ENCODE peak calls at places on chromosomes 4 and X, in four cellular contexts. K, T, X and P are unnamed samples.
A peak's percentile ranks its signal among the peaks of the same experiment; 100 is the strongest.

GRCh38 chr4:14856076-14856926 is 146.0 kb upstream of the CPEB2 start:
- DNase-seq in T (peak; percentile 89), X (peak; percentile 100), K (peak; percentile 86), P (peak; percentile 78)

GRCh38 chr4:73869130-73870055 is at the start of gene CXCL1:
- DNase-seq in X (peak; percentile 66), K (no peak), T (peak; percentile 54), P (no peak)

GRCh38 chr4:155403886-155404285 is 27.1 kb upstream of the MAP9 start:
- DNase-seq in T (peak; percentile 47), K (peak; percentile 36), X (peak; percentile 23), P (peak; percentile 64)

GRCh38 chr4:34973632-34974312 is 1270.5 kb downstream of the ARAP2 start:
- DNase-seq in T (no peak), X (no peak), K (no peak), P (no peak)

GRCh38 chr4:134634301-134634700 is 432.7 kb upstream of the PABPC4L start:
- DNase-seq in X (no peak), T (no peak), K (no peak), P (peak; percentile 2)

GRCh38 chr4:41145571-41146078 is 68.7 kb downstream of the APBB2 start:
- DNase-seq in K (no peak), X (peak; percentile 48), T (no peak), P (no peak)

GRCh38 chr4:87465739-87466366 is 43.5 kb downstream of the NUDT9 start:
- DNase-seq in X (peak; percentile 17), T (peak; percentile 55), K (peak; percentile 38), P (peak; percentile 29)

GRCh38 chrX:26851981-26852380 is 611.2 kb downstream of the PPP4R3C start:
- DNase-seq in X (peak; percentile 10), K (peak; percentile 23), T (peak; percentile 26), P (no peak)

GRCh38 chr4:21948347-21949072 is at the start of gene KCNIP4:
- DNase-seq in X (peak; percentile 34), K (no peak), T (peak; percentile 63), P (peak; percentile 7)

GRCh38 chr4:158428242-158428641 is 93.4 kb upstream of the RXFP1 start:
- DNase-seq in K (no peak), X (peak; percentile 8), T (no peak), P (no peak)

GRCh38 chr4:187612211-187612780 is 383.3 kb upstream of the ZFP42 start:
- DNase-seq in T (no peak), K (no peak), X (no peak), P (peak; percentile 73)

GRCh38 chr4:168931215-168931650 is 78.8 kb downstream of the CBR4 start:
- DNase-seq in T (no peak), K (no peak), X (no peak), P (no peak)

GRCh38 chr4:81404294-81404693 is 67.4 kb downstream of the RASGEF1B start:
- DNase-seq in T (no peak), X (no peak), K (no peak), P (no peak)

GRCh38 chr4:110270492-110271197 is 72.2 kb upstream of the ELOVL6 start:
- DNase-seq in K (no peak), X (peak; percentile 29), T (no peak), P (no peak)

GRCh38 chr4:108359130-108359709 is 190.5 kb upstream of the LEF1 start:
- DNase-seq in K (no peak), T (no peak), X (no peak), P (no peak)

GRCh38 chr4:15003441-15003890 is 1.2 kb downstream of the CPEB2 start:
- DNase-seq in K (no peak), T (peak; percentile 82), X (peak; percentile 41), P (peak; percentile 68)

GRCh38 chr4:16289872-16290554 is 63.7 kb upstream of the TAPT1 start:
- DNase-seq in T (peak; percentile 51), X (no peak), K (peak; percentile 7), P (peak; percentile 86)

GRCh38 chrX:53184836-53185235 is 40.2 kb downstream of the KDM5C start:
- DNase-seq in X (peak; percentile 51), K (no peak), T (no peak), P (no peak)

GRCh38 chrX:148380614-148381561 is 119.5 kb upstream of the AFF2 start:
- DNase-seq in K (no peak), X (peak; percentile 2), T (peak; percentile 19), P (no peak)

GRCh38 chr4:77669911-77670590 is 64.4 kb downstream of the CXCL13 start:
- DNase-seq in K (no peak), X (no peak), T (peak; percentile 34), P (no peak)

GRCh38 chr4:6657242-6658203 is 17.0 kb downstream of the MRFAP1 start:
- DNase-seq in K (no peak), X (no peak), T (no peak), P (no peak)

GRCh38 chr4:138401330-138401729 is 159.2 kb upstream of the SLC7A11 start:
- DNase-seq in K (no peak), T (peak; percentile 6), X (no peak), P (no peak)

GRCh38 chr4:7964459-7964858 is 24.8 kb upstream of the AFAP1 start:
- DNase-seq in K (no peak), T (no peak), X (no peak), P (no peak)

GRCh38 chr4:52343595-52343994 is 292.5 kb downstream of the SPATA18 start:
- DNase-seq in T (no peak), K (no peak), X (no peak), P (no peak)

GRCh38 chrX:30653415-30654131 is at the start of gene GK:
- DNase-seq in T (peak; percentile 25), K (no peak), X (peak; percentile 12), P (peak; percentile 2)

GRCh38 chr4:76188557-76188956 is 25.1 kb downstream of the SCARB2 start:
- DNase-seq in T (no peak), K (no peak), X (no peak), P (no peak)

GRCh38 chr4:95522682-95523410 is 25.9 kb downstream of the UNC5C start:
- DNase-seq in T (no peak), K (no peak), X (no peak), P (no peak)

GRCh38 chrX:12903646-12904045 is 2.8 kb upstream of the TLR8 start:
- DNase-seq in X (no peak), K (no peak), T (peak; percentile 7), P (no peak)

GRCh38 chr4:34046580-34046979 is 2197.7 kb downstream of the ARAP2 start:
- DNase-seq in T (peak; percentile 13), X (peak; percentile 79), K (peak; percentile 15), P (no peak)

GRCh38 chr4:174120446-174121142 is 162.9 kb downstream of the FBXO8 start:
- DNase-seq in K (peak; percentile 66), X (peak; percentile 50), T (peak; percentile 72), P (peak; percentile 92)

GRCh38 chr4:6568689-6569332 is 6.2 kb upstream of the MAN2B2 start:
- DNase-seq in T (no peak), X (peak; percentile 74), K (peak; percentile 73), P (peak; percentile 73)

GRCh38 chr4:94892051-94892450 is 134.3 kb downstream of the BMPR1B start:
- DNase-seq in K (no peak), X (no peak), T (no peak), P (peak; percentile 7)

GRCh38 chr4:113756005-113756410 is 5.5 kb downstream of the CAMK2D start:
- DNase-seq in K (no peak), X (peak; percentile 74), T (no peak), P (peak; percentile 95)

GRCh38 chrX:130555341-130555740 is 153.6 kb downstream of the RBMX2 start:
- DNase-seq in K (no peak), T (no peak), X (no peak), P (no peak)

GRCh38 chrX:109537324-109537665 is 651 bp downstream of the NXT2 start:
- DNase-seq in K (no peak), X (peak; percentile 84), T (peak; percentile 71), P (no peak)

DNA sequence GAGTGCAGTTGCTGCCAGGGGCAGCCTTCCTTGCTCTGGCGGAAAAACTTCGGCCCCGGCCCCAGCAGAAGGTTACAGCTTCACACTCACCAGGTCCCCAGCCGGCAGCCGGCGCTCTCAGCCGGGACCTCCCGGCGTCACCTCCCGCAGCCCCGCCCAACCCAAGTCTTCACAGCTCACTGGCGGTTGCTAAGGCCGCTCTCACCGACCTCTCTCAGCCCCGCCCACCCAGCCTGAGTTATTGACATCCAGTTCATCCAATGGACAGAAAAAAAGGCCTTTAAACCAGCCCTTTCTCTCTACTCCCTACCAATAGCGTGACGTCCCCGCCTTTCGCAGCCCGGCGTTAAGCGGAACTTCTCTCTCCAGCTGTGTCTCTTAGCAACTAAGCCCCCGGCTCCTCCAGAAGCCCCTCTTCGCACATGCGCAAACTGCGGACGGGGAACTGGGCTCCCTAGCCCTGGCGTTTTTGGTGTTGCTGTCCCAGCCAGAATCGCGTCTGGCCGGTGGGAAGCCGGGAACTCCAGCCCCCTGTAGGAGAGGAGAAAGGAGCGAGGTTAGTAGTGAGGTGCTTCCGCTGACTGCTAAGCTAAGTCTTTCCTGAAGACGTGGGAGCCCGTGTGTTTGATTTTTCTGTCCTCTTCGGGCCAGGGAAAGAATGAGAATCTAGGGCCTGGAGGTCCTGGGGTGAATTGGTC is at the start of gene BBS12:
- DNase-seq in T (peak; percentile 99), X (peak; percentile 99), K (peak; percentile 98), P (peak; percentile 100)
- TF ChIP-seq CTCF in T (peak; percentile 53), X (peak; percentile 62), K (peak; percentile 38), P (peak; percentile 59)

DNA sequence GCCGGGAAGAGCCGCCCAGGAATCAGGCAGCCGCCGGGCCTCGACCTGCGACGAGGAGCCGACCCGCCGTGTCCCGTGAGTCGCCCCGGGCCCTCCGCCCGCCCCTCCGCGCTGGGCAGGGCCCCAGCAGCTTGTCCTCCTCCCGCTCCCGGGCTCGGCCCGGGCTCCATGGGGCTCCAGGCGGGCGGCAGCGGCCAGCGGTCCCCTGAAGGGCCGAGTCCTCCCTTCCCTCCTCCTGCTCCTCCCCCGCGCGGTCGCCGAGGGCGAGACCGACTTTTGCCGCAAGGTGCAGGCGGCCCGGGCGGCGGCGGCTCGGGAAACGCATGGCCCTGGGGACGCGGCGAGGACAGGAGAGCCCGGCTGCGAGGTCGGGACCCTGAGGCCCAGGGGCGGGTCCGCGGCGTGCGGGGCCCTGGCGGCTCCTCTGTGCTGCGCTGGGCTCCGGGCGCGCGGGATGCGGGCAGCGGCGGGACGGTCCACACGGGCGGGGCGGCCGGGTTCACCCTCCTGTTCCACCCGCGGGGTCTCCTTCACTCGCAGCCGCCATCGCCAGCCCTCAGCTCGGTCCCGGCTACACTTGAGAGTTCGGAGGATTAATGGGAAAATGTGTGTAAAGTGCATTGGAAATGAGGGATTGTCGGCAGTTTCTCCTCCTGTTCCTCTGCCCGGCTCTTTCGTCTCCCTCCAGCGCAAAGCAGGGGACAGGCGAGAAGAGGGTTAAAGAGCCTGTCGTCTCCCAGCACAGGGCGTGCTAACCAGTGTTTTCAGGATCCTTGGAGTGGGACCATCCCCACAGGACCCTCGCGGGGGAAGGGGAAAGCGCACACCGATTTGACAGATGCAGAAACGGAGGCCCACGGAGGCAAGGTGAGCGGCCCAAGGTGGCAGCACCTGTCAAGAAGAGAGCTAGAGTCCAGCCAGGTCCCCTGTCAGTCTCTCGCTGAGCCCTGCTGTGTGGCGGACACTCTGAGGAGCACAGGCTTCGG is 16.6 kb upstream of the ZNF718 start:
- DNase-seq in X (no peak), K (no peak), T (peak; percentile 2), P (no peak)
- TF ChIP-seq EZH2 in X (peak; percentile 85), K (no peak), T (no peak), P (no peak)

DNA sequence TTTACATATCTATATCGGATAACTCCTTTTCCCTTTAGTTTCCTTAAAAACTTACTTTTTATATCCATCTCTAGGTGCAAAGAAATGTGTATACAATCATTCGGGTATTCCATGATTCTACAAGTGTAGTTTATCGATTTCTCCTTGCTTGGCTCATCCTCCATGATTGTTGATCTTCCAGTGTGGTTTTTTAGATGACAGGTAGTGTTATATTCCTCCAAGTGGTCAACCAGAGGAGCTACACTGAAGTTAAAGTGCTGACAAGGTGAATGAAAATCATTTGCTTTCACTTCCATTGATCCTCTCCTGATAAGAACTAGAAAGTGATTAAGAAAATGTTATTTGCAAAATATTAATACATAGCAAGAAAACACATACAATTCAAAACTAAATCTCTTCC is 38.5 kb downstream of the TMEM156 start:
- DNase-seq in T (no peak), K (peak; percentile 21), X (no peak), P (no peak)
- TF ChIP-seq CTCF in T (no peak), K (peak; percentile 38), X (peak; percentile 19), P (no peak)

GRCh38 chr4:185645403-185645802 is 110.1 kb upstream of the PDLIM3 start:
- DNase-seq in T (no peak), X (no peak), K (no peak), P (no peak)
- TF ChIP-seq EZH2 in T (no peak), X (no peak), K (no peak), P (no peak)